ENCODE peak calls at places on chromosomes 6 and 20, in five cellular contexts. One of them, this sample, is unnamed.

GRCh38 chr6:139909992-139910391 is 535.5 kb upstream of the CITED2 start:
- DNase-seq in CD8-positive, alpha-beta T cell: no peak
- DNase-seq in dorsolateral prefrontal cortex: no peak
- DNase-seq in Peyer's patch: no peak
- DNase-seq in effector memory CD4-positive, alpha-beta T cell: no peak
- DNase-seq in this sample: no peak

GRCh38 chr6:107144014-107144413 is 28.7 kb upstream of the BEND3 start:
- DNase-seq in CD8-positive, alpha-beta T cell: no peak
- DNase-seq in dorsolateral prefrontal cortex: no peak
- DNase-seq in Peyer's patch: no peak
- DNase-seq in effector memory CD4-positive, alpha-beta T cell: no peak
- DNase-seq in this sample: no peak

GRCh38 chr6:39166918-39167301 is 51.9 kb upstream of the SAYSD1 start:
- DNase-seq in CD8-positive, alpha-beta T cell: no peak
- DNase-seq in dorsolateral prefrontal cortex: no peak
- DNase-seq in Peyer's patch: no peak
- DNase-seq in effector memory CD4-positive, alpha-beta T cell: no peak
- DNase-seq in this sample: no peak

GRCh38 chr20:49519777-49520359 is 37.4 kb upstream of the KCNB1 start:
- DNase-seq in CD8-positive, alpha-beta T cell: no peak
- DNase-seq in dorsolateral prefrontal cortex: no peak
- DNase-seq in Peyer's patch: no peak
- DNase-seq in effector memory CD4-positive, alpha-beta T cell: no peak
- DNase-seq in this sample: no peak

GRCh38 chr6:17589402-17590116 is 10.5 kb upstream of the FAM8A1 start:
- DNase-seq in CD8-positive, alpha-beta T cell: peak
- DNase-seq in dorsolateral prefrontal cortex: no peak
- DNase-seq in Peyer's patch: no peak
- DNase-seq in effector memory CD4-positive, alpha-beta T cell: no peak
- DNase-seq in this sample: no peak

GRCh38 chr6:104607501-104607900 is 252.2 kb downstream of the HACE1 start:
- DNase-seq in CD8-positive, alpha-beta T cell: no peak
- DNase-seq in dorsolateral prefrontal cortex: no peak
- DNase-seq in Peyer's patch: no peak
- DNase-seq in effector memory CD4-positive, alpha-beta T cell: no peak
- DNase-seq in this sample: no peak

GRCh38 chr6:73207221-73207837 is 18.0 kb downstream of the KHDC1L start:
- DNase-seq in CD8-positive, alpha-beta T cell: no peak
- DNase-seq in dorsolateral prefrontal cortex: no peak
- DNase-seq in Peyer's patch: no peak
- DNase-seq in effector memory CD4-positive, alpha-beta T cell: no peak
- DNase-seq in this sample: no peak

GRCh38 chr6:3356824-3357420 is 98.2 kb downstream of the PSMG4 start:
- DNase-seq in CD8-positive, alpha-beta T cell: no peak
- DNase-seq in dorsolateral prefrontal cortex: no peak
- DNase-seq in Peyer's patch: no peak
- DNase-seq in effector memory CD4-positive, alpha-beta T cell: no peak
- DNase-seq in this sample: no peak

GRCh38 chr20:5504061-5504739 is 187.4 kb upstream of the PROKR2 start:
- DNase-seq in CD8-positive, alpha-beta T cell: no peak
- DNase-seq in dorsolateral prefrontal cortex: peak
- DNase-seq in Peyer's patch: no peak
- DNase-seq in effector memory CD4-positive, alpha-beta T cell: no peak
- DNase-seq in this sample: peak

GRCh38 chr6:167103041-167103816 is 19.7 kb upstream of the CCR6 start:
- DNase-seq in CD8-positive, alpha-beta T cell: no peak
- DNase-seq in dorsolateral prefrontal cortex: no peak
- DNase-seq in Peyer's patch: peak
- DNase-seq in effector memory CD4-positive, alpha-beta T cell: no peak
- DNase-seq in this sample: no peak

GRCh38 chr6:25217275-25217674 is 61.9 kb upstream of the CARMIL1 start:
- DNase-seq in CD8-positive, alpha-beta T cell: no peak
- DNase-seq in dorsolateral prefrontal cortex: no peak
- DNase-seq in Peyer's patch: no peak
- DNase-seq in effector memory CD4-positive, alpha-beta T cell: no peak
- DNase-seq in this sample: no peak

GRCh38 chr6:48641544-48641943 is 530.5 kb upstream of the PTCHD4 start:
- DNase-seq in CD8-positive, alpha-beta T cell: no peak
- DNase-seq in dorsolateral prefrontal cortex: no peak
- DNase-seq in Peyer's patch: no peak
- DNase-seq in effector memory CD4-positive, alpha-beta T cell: no peak
- DNase-seq in this sample: no peak

GRCh38 chr6:29071831-29072723 is 15.0 kb downstream of the OR2B3 start:
- DNase-seq in CD8-positive, alpha-beta T cell: no peak
- DNase-seq in dorsolateral prefrontal cortex: no peak
- DNase-seq in Peyer's patch: no peak
- DNase-seq in effector memory CD4-positive, alpha-beta T cell: no peak
- DNase-seq in this sample: no peak

GRCh38 chr20:58690851-58691250 is 1.7 kb upstream of the NPEPL1 start:
- DNase-seq in CD8-positive, alpha-beta T cell: no peak
- DNase-seq in dorsolateral prefrontal cortex: no peak
- DNase-seq in Peyer's patch: no peak
- DNase-seq in effector memory CD4-positive, alpha-beta T cell: no peak
- DNase-seq in this sample: peak

GRCh38 chr20:58692579-58693225 is at the start of gene NPEPL1:
- DNase-seq in CD8-positive, alpha-beta T cell: peak
- DNase-seq in dorsolateral prefrontal cortex: no peak
- DNase-seq in Peyer's patch: peak
- DNase-seq in effector memory CD4-positive, alpha-beta T cell: peak
- DNase-seq in this sample: peak

GRCh38 chr20:58693226-58694006 is 816 bp downstream of the NPEPL1 start:
- DNase-seq in CD8-positive, alpha-beta T cell: no peak
- DNase-seq in dorsolateral prefrontal cortex: no peak
- DNase-seq in Peyer's patch: no peak
- DNase-seq in effector memory CD4-positive, alpha-beta T cell: no peak
- DNase-seq in this sample: peak

GRCh38 chr20:58691405-58691772 is 1.2 kb upstream of the NPEPL1 start:
- DNase-seq in CD8-positive, alpha-beta T cell: no peak
- DNase-seq in dorsolateral prefrontal cortex: no peak
- DNase-seq in Peyer's patch: no peak
- DNase-seq in effector memory CD4-positive, alpha-beta T cell: no peak
- DNase-seq in this sample: no peak

DNA sequence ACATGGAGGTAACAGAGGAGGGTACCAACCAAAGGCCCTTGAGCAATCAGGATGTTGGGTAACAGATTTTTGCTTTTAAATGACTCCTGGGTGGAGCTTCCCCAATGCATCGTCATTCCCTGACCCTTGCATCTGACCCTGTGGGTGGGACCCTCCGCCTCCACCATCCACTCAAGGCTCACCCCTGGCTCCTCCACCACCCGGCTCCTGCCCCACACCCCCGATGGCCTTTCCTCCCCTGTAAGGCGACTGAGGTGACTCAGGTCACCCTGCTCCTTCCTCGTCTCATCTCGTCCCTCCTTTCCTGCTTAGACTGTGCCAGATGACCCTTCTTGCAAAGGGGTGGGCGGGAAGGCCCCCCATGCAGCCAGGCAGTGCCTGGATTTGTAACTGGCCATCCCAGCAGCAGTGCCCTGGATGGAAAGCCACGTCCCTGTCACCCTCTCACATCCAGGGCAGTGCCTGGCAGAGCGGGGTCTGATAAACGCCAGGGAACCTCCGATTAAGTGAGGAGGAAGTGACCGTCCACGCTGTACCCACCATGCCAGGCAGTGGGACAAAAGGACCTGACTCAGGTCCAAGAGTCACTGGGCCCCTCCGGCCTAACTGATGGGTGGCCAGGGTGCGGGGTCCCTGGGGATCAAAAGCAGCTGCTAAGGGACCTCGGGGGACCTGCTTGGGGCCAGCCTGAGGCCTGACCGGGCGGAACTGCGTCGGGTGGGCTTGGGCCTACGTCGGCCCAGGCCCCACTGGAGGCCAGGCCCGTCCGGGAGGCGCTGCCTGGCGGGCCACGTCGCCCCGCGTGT is 624 bp upstream of the NPEPL1 start:
- DNase-seq in CD8-positive, alpha-beta T cell: no peak
- DNase-seq in dorsolateral prefrontal cortex: no peak
- DNase-seq in Peyer's patch: no peak
- DNase-seq in effector memory CD4-positive, alpha-beta T cell: no peak
- DNase-seq in this sample: peak
- H3K27ac ChIP-seq in CD8-positive, alpha-beta T cell: no peak
- H3K27ac ChIP-seq in dorsolateral prefrontal cortex: peak
- H3K27ac ChIP-seq in Peyer's patch: peak
- H3K27ac ChIP-seq in effector memory CD4-positive, alpha-beta T cell: peak
- H3K27ac ChIP-seq in this sample: peak

GRCh38 chr20:31693402-31693801 is 29.3 kb downstream of the BCL2L1 start:
- DNase-seq in CD8-positive, alpha-beta T cell: no peak
- DNase-seq in dorsolateral prefrontal cortex: no peak
- DNase-seq in Peyer's patch: no peak
- DNase-seq in effector memory CD4-positive, alpha-beta T cell: no peak
- DNase-seq in this sample: no peak

GRCh38 chr20:31694842-31695593 is 27.6 kb downstream of the BCL2L1 start:
- DNase-seq in CD8-positive, alpha-beta T cell: no peak
- DNase-seq in dorsolateral prefrontal cortex: no peak
- DNase-seq in Peyer's patch: no peak
- DNase-seq in effector memory CD4-positive, alpha-beta T cell: no peak
- DNase-seq in this sample: no peak

GRCh38 chr20:31698243-31698802 is 24.3 kb downstream of the BCL2L1 start:
- DNase-seq in CD8-positive, alpha-beta T cell: no peak
- DNase-seq in dorsolateral prefrontal cortex: no peak
- DNase-seq in Peyer's patch: no peak
- DNase-seq in effector memory CD4-positive, alpha-beta T cell: no peak
- DNase-seq in this sample: no peak

GRCh38 chr20:31693987-31694661 is 28.5 kb downstream of the BCL2L1 start:
- DNase-seq in CD8-positive, alpha-beta T cell: no peak
- DNase-seq in dorsolateral prefrontal cortex: no peak
- DNase-seq in Peyer's patch: no peak
- DNase-seq in effector memory CD4-positive, alpha-beta T cell: no peak
- DNase-seq in this sample: no peak

DNA sequence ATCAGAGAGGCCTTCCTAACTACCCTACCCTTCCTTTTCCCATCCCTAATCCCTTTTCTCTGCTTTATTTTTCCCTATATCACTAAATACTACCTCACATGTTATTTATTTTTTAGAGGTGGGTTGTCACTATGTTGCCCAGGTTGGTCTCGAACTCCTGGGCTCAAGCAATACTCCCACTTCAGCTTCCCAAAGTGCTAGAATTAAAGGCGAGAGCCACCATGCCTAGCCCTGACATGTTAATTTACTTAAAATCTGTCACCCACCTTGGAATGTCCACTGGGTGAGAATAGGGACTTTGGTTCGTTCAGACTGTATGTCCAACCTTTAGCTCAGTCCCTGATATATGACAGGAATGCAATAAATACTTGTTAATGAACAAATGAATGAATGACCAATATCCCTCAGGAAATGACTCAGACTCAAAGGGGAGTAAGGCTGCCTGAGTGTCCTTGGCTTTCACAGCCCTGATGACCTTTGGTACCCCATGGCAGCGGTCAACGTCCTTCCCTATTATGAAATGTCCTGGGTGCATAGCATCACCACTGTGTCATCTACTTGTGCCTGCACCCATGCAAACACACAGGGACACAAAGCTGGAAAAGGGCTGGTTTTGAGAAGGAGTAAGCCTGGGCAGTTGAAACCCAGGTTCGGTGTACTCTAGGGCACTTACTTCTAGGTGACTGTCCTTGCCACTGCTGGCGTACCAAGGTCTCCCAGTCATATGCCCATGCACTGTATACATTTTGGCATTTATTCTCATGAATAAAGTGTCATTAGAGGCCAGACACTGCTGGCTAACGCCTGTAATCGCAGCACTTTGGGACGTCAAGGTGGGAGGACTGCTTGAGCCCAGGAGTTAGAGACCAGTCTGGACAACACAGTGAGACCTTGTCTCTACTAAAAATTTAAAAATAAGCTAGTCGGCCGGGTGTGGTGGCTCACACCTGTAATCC is 26.5 kb downstream of the BCL2L1 start:
- DNase-seq in CD8-positive, alpha-beta T cell: no peak
- DNase-seq in dorsolateral prefrontal cortex: no peak
- DNase-seq in Peyer's patch: no peak
- DNase-seq in effector memory CD4-positive, alpha-beta T cell: no peak
- DNase-seq in this sample: no peak
- H3K27ac ChIP-seq in CD8-positive, alpha-beta T cell: no peak
- H3K27ac ChIP-seq in dorsolateral prefrontal cortex: peak
- H3K27ac ChIP-seq in Peyer's patch: peak
- H3K27ac ChIP-seq in effector memory CD4-positive, alpha-beta T cell: no peak
- H3K27ac ChIP-seq in this sample: peak

GRCh38 chr6:31060162-31060561 is 49.9 kb downstream of the MUC22 start:
- DNase-seq in CD8-positive, alpha-beta T cell: no peak
- DNase-seq in dorsolateral prefrontal cortex: no peak
- DNase-seq in Peyer's patch: no peak
- DNase-seq in effector memory CD4-positive, alpha-beta T cell: no peak
- DNase-seq in this sample: no peak
- H3K27ac ChIP-seq in CD8-positive, alpha-beta T cell: no peak
- H3K27ac ChIP-seq in dorsolateral prefrontal cortex: no peak
- H3K27ac ChIP-seq in Peyer's patch: no peak
- H3K27ac ChIP-seq in effector memory CD4-positive, alpha-beta T cell: no peak
- H3K27ac ChIP-seq in this sample: no peak

DNA sequence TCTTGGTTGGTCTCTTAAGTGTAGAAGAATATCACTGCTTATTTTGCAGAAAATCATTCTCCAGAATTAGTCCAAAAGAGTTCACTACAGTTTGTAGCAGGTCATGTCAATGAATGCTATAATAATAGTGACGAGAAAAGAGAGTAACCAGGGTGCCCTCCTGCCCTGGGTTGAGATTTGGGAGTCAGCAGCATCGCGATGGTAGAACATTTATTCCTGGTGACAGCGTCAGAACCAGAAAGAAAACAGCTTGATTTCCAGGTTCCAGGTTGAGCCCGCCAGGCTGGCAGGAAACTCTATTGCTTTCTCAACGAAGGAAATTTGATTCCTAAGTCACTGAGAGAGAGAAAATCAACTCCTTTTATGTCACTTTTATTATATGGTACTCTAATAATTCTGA is 550.3 kb downstream of the QKI start:
- DNase-seq in CD8-positive, alpha-beta T cell: no peak
- DNase-seq in dorsolateral prefrontal cortex: no peak
- DNase-seq in Peyer's patch: no peak
- DNase-seq in effector memory CD4-positive, alpha-beta T cell: no peak
- DNase-seq in this sample: no peak
- H3K27ac ChIP-seq in CD8-positive, alpha-beta T cell: no peak
- H3K27ac ChIP-seq in dorsolateral prefrontal cortex: no peak
- H3K27ac ChIP-seq in Peyer's patch: no peak
- H3K27ac ChIP-seq in effector memory CD4-positive, alpha-beta T cell: no peak
- H3K27ac ChIP-seq in this sample: no peak

DNA sequence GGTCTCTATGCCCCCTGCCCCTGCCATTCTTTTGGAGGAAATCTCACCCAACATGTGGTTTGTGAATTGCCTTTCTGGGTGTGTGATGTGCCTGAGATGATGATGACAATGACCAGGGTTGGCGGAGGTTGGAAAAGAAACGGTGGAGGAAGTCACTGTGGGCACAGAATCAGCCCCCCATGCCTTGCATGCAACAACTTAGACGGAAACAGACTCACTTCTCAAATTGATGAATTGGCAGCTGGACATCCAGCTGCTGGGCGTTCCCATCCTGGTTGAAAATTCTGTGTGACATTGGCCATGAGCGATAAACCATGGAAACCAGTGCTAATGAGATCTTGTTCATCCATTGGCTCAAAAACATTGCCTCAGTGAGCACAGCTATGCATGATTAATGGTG is 95.8 kb upstream of the LY86 start:
- DNase-seq in CD8-positive, alpha-beta T cell: no peak
- DNase-seq in dorsolateral prefrontal cortex: no peak
- DNase-seq in Peyer's patch: no peak
- DNase-seq in effector memory CD4-positive, alpha-beta T cell: no peak
- DNase-seq in this sample: no peak
- H3K27ac ChIP-seq in CD8-positive, alpha-beta T cell: no peak
- H3K27ac ChIP-seq in dorsolateral prefrontal cortex: no peak
- H3K27ac ChIP-seq in Peyer's patch: no peak
- H3K27ac ChIP-seq in effector memory CD4-positive, alpha-beta T cell: no peak
- H3K27ac ChIP-seq in this sample: no peak

GRCh38 chr6:84738996-84739865 is 25.2 kb downstream of the TBX18 start:
- DNase-seq in CD8-positive, alpha-beta T cell: no peak
- DNase-seq in dorsolateral prefrontal cortex: no peak
- DNase-seq in Peyer's patch: no peak
- DNase-seq in effector memory CD4-positive, alpha-beta T cell: no peak
- DNase-seq in this sample: no peak
- H3K27ac ChIP-seq in CD8-positive, alpha-beta T cell: no peak
- H3K27ac ChIP-seq in dorsolateral prefrontal cortex: no peak
- H3K27ac ChIP-seq in Peyer's patch: no peak
- H3K27ac ChIP-seq in effector memory CD4-positive, alpha-beta T cell: no peak
- H3K27ac ChIP-seq in this sample: no peak

GRCh38 chr6:7313505-7314165 is 636 bp upstream of the SSR1 start:
- DNase-seq in CD8-positive, alpha-beta T cell: no peak
- DNase-seq in dorsolateral prefrontal cortex: no peak
- DNase-seq in Peyer's patch: no peak
- DNase-seq in effector memory CD4-positive, alpha-beta T cell: no peak
- DNase-seq in this sample: peak
- H3K27ac ChIP-seq in CD8-positive, alpha-beta T cell: peak
- H3K27ac ChIP-seq in dorsolateral prefrontal cortex: peak
- H3K27ac ChIP-seq in Peyer's patch: peak
- H3K27ac ChIP-seq in effector memory CD4-positive, alpha-beta T cell: peak
- H3K27ac ChIP-seq in this sample: peak